ENCODE peak calls at places on chromosomes 4 and X, in six cellular contexts. One of them, this sample, is unnamed.

GRCh38 chrX:45801554-45801953 is 600.9 kb upstream of the DIPK2B start:
- DNase-seq in SK-N-SH: peak; percentile 10
- DNase-seq in OCI-LY7: peak; percentile 4
- DNase-seq in GM23248: peak; percentile 57
- DNase-seq in GM23338: peak; percentile 38
- DNase-seq in neural progenitor cell: peak; percentile 13
- DNase-seq in this sample: no peak

GRCh38 chr4:17769406-17770174 is 11.8 kb downstream of the FAM184B start:
- DNase-seq in SK-N-SH: no peak
- DNase-seq in OCI-LY7: no peak
- DNase-seq in GM23248: no peak
- DNase-seq in GM23338: no peak
- DNase-seq in neural progenitor cell: no peak
- DNase-seq in this sample: no peak

GRCh38 chrX:42140320-42140719 is 217.0 kb upstream of the CASK start:
- DNase-seq in SK-N-SH: no peak
- DNase-seq in OCI-LY7: no peak
- DNase-seq in GM23248: no peak
- DNase-seq in GM23338: no peak
- DNase-seq in neural progenitor cell: no peak
- DNase-seq in this sample: no peak

GRCh38 chr4:182042945-182043344 is 200.3 kb upstream of the TENM3 start:
- DNase-seq in SK-N-SH: no peak
- DNase-seq in OCI-LY7: no peak
- DNase-seq in GM23248: no peak
- DNase-seq in GM23338: no peak
- DNase-seq in neural progenitor cell: no peak
- DNase-seq in this sample: no peak

GRCh38 chr4:138110815-138111214 is 131.3 kb downstream of the SLC7A11 start:
- DNase-seq in SK-N-SH: no peak
- DNase-seq in OCI-LY7: no peak
- DNase-seq in GM23248: peak; percentile 5
- DNase-seq in GM23338: no peak
- DNase-seq in neural progenitor cell: no peak
- DNase-seq in this sample: no peak

GRCh38 chr4:56220261-56220660 is 167.0 kb downstream of the AASDH start:
- DNase-seq in SK-N-SH: no peak
- DNase-seq in OCI-LY7: no peak
- DNase-seq in GM23248: no peak
- DNase-seq in GM23338: no peak
- DNase-seq in neural progenitor cell: peak; percentile 38
- DNase-seq in this sample: no peak

GRCh38 chr4:23422878-23423277 is 467.0 kb downstream of the PPARGC1A start:
- DNase-seq in SK-N-SH: no peak
- DNase-seq in OCI-LY7: no peak
- DNase-seq in GM23248: no peak
- DNase-seq in GM23338: peak; percentile 52
- DNase-seq in neural progenitor cell: peak; percentile 36
- DNase-seq in this sample: no peak

GRCh38 chr4:121842862-121843261 is 19.2 kb upstream of the CCNA2 start:
- DNase-seq in SK-N-SH: no peak
- DNase-seq in OCI-LY7: no peak
- DNase-seq in GM23248: no peak
- DNase-seq in GM23338: no peak
- DNase-seq in neural progenitor cell: no peak
- DNase-seq in this sample: no peak

GRCh38 chrX:120463241-120463640 is 5.9 kb downstream of the LAMP2 start:
- DNase-seq in SK-N-SH: no peak
- DNase-seq in OCI-LY7: no peak
- DNase-seq in GM23248: peak; percentile 27
- DNase-seq in GM23338: no peak
- DNase-seq in neural progenitor cell: no peak
- DNase-seq in this sample: no peak

GRCh38 chrX:43108828-43109227 is 330.9 kb upstream of the PPP1R2C start:
- DNase-seq in SK-N-SH: no peak
- DNase-seq in OCI-LY7: no peak
- DNase-seq in GM23248: no peak
- DNase-seq in GM23338: no peak
- DNase-seq in neural progenitor cell: peak; percentile 4
- DNase-seq in this sample: no peak

GRCh38 chrX:84108589-84108988 is 79.4 kb downstream of the RPS6KA6 start:
- DNase-seq in SK-N-SH: no peak
- DNase-seq in OCI-LY7: no peak
- DNase-seq in GM23248: no peak
- DNase-seq in GM23338: no peak
- DNase-seq in neural progenitor cell: no peak
- DNase-seq in this sample: no peak

GRCh38 chr4:109075617-109076016 is 226.8 kb downstream of the COL25A1 start:
- DNase-seq in SK-N-SH: no peak
- DNase-seq in OCI-LY7: no peak
- DNase-seq in GM23248: no peak
- DNase-seq in GM23338: no peak
- DNase-seq in neural progenitor cell: no peak
- DNase-seq in this sample: no peak

GRCh38 chr4:2666722-2667247 is 89.4 kb downstream of the TNIP2 start:
- DNase-seq in SK-N-SH: no peak
- DNase-seq in OCI-LY7: no peak
- DNase-seq in GM23248: no peak
- DNase-seq in GM23338: no peak
- DNase-seq in neural progenitor cell: no peak
- DNase-seq in this sample: no peak

GRCh38 chr4:2663275-2663674 is 92.9 kb downstream of the TNIP2 start:
- DNase-seq in SK-N-SH: no peak
- DNase-seq in OCI-LY7: no peak
- DNase-seq in GM23248: no peak
- DNase-seq in GM23338: no peak
- DNase-seq in neural progenitor cell: no peak
- DNase-seq in this sample: no peak

GRCh38 chr4:2667428-2667827 is 88.7 kb downstream of the TNIP2 start:
- DNase-seq in SK-N-SH: no peak
- DNase-seq in OCI-LY7: no peak
- DNase-seq in GM23248: no peak
- DNase-seq in GM23338: no peak
- DNase-seq in neural progenitor cell: no peak
- DNase-seq in this sample: no peak

GRCh38 chr4:2660596-2661211 is 95.4 kb downstream of the TNIP2 start:
- DNase-seq in SK-N-SH: no peak
- DNase-seq in OCI-LY7: no peak
- DNase-seq in GM23248: no peak
- DNase-seq in GM23338: no peak
- DNase-seq in neural progenitor cell: no peak
- DNase-seq in this sample: no peak

GRCh38 chr4:2662598-2662997 is 93.5 kb downstream of the TNIP2 start:
- DNase-seq in SK-N-SH: no peak
- DNase-seq in OCI-LY7: no peak
- DNase-seq in GM23248: peak; percentile 96
- DNase-seq in GM23338: no peak
- DNase-seq in neural progenitor cell: no peak
- DNase-seq in this sample: no peak
- TF ChIP-seq EZH2phosphoT487 in SK-N-SH: no peak
- TF ChIP-seq EZH2phosphoT487 in OCI-LY7: no peak
- TF ChIP-seq EZH2phosphoT487 in GM23248: no peak
- TF ChIP-seq EZH2phosphoT487 in GM23338: no peak
- TF ChIP-seq EZH2phosphoT487 in neural progenitor cell: no peak
- TF ChIP-seq EZH2phosphoT487 in this sample: no peak

DNA sequence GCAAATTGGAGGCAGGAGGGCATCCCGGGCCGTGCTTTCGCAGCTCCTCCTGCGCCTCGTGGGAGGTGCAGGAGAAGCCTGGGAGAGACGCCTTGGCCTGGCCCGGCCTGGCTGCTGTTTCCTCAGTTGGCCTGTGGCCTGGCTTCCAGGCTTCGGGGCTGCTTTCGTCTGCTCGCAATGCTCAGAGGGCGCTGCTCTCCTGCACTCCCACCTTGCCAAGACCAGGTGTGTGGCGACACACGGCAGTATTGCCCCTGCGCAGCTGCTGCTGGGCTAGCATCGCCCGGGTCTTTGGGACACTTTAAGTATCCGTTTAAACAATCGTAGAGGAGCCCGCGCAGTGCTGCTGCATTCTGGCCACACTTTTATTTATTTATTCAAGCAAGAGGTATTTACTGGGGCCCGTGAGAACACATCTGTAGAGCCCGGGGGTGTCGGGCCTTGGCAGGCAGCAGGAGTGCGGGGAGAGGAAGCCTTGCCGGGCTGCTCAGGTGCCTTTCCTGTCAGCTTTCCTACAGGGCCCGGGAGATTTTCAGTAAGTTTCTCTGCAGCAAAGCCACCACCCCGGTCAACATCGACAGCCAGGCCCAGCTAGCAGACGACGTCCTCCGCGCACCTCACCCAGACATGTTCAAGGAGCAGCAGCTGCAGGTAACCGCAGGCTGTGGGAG is 26.2 kb upstream of the HGFAC start:
- DNase-seq in SK-N-SH: no peak
- DNase-seq in OCI-LY7: no peak
- DNase-seq in GM23248: no peak
- DNase-seq in GM23338: no peak
- DNase-seq in neural progenitor cell: no peak
- DNase-seq in this sample: no peak
- TF ChIP-seq EZH2phosphoT487 in SK-N-SH: no peak
- TF ChIP-seq EZH2phosphoT487 in OCI-LY7: no peak
- TF ChIP-seq EZH2phosphoT487 in GM23248: no peak
- TF ChIP-seq EZH2phosphoT487 in GM23338: no peak
- TF ChIP-seq EZH2phosphoT487 in neural progenitor cell: no peak
- TF ChIP-seq EZH2phosphoT487 in this sample: no peak

DNA sequence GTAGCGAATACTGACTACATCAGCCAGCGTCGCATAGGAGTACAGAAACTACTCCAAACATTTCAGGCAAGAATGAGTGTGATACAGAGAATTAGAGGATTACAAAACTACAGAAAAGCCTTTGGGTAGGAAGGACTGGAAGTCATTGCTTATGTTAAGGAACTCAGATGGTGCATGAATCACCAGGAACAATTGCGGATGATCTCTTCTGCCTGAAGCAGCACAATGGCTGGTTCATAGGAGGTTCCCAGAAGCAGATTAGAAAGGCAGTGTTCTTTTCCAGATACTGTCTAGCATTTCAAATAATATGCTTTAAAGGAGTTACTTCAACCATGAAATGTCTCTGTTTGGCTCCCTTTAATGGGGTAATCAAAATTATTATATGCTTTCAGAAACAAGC is 42.5 kb upstream of the MAP9 start:
- DNase-seq in SK-N-SH: no peak
- DNase-seq in OCI-LY7: no peak
- DNase-seq in GM23248: peak; percentile 25
- DNase-seq in GM23338: no peak
- DNase-seq in neural progenitor cell: peak; percentile 23
- DNase-seq in this sample: no peak
- TF ChIP-seq EZH2phosphoT487 in SK-N-SH: no peak
- TF ChIP-seq EZH2phosphoT487 in OCI-LY7: no peak
- TF ChIP-seq EZH2phosphoT487 in GM23248: no peak
- TF ChIP-seq EZH2phosphoT487 in GM23338: no peak
- TF ChIP-seq EZH2phosphoT487 in neural progenitor cell: no peak
- TF ChIP-seq EZH2phosphoT487 in this sample: no peak

DNA sequence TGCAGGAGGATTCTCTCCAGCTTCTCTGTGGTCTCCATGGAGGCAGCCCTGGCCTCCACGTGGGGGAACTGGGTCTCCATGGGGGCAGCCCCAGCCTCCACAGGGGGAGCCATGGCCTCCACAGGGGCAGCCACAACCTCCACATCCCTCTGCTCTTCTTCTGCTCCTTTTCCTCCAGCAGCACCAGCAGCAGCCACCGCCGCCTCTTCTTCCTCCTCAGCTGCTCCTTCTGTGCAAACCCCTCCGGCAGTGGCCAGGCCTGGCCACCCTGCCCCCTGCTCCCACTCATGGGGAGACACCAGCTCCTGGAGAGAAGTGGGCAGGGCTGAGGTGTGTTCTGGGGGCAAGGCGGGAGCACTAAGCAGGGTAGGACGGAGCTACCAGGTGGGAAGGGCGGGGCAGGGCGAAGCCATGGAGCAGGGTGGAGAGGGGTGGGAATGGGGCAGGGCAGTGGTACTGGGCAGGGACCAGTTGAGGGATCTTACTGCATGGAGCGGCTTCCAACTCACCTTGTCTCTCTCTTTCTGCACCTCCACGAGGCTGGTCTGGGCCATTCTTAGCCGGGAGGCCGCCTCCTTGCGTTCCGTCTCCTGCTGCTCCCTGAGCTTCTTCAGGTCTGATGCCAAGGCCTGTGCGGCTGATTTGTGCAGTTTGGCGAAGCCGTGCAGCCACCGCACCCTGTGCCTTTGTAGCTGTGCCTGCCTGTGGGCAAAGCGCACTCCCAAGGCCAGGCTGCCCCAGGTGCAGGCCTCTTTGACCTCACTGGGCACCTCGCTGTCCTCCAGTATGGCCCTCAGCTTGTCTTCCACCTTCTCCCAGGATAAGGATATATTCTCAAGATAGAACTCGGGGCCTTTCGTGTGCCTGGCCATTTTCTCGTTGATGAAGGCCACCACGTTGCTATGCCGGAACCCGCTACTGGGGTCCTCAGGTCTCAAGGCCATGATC is 766 bp downstream of the TEX13A start:
- DNase-seq in SK-N-SH: no peak
- DNase-seq in OCI-LY7: no peak
- DNase-seq in GM23248: no peak
- DNase-seq in GM23338: no peak
- DNase-seq in neural progenitor cell: no peak
- DNase-seq in this sample: no peak
- TF ChIP-seq EZH2phosphoT487 in SK-N-SH: no peak
- TF ChIP-seq EZH2phosphoT487 in OCI-LY7: no peak
- TF ChIP-seq EZH2phosphoT487 in GM23248: no peak
- TF ChIP-seq EZH2phosphoT487 in GM23338: no peak
- TF ChIP-seq EZH2phosphoT487 in neural progenitor cell: no peak
- TF ChIP-seq EZH2phosphoT487 in this sample: no peak

DNA sequence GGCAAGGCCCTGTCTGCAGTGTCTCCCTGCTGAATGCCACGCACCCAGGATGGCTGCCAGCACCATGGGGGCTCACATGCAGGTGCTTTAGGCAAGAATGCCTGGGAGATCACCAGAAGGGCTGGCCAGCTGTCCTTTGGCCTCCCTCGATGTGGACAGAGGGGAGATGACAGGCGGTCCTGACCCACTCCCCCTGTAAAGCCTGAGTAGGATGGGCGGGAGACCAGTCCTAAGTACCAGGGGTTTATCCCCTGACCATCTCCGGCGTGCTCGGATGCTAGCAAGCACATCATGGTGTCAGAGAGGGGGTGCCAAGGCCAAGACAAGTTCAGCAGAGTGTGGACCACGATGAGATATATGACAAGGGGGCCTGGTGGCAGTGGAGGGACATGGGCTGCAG is 5.3 kb downstream of the PDZD4 start:
- DNase-seq in SK-N-SH: peak; percentile 7
- DNase-seq in OCI-LY7: no peak
- DNase-seq in GM23248: no peak
- DNase-seq in GM23338: no peak
- DNase-seq in neural progenitor cell: no peak
- DNase-seq in this sample: no peak
- TF ChIP-seq EZH2phosphoT487 in SK-N-SH: no peak
- TF ChIP-seq EZH2phosphoT487 in OCI-LY7: no peak
- TF ChIP-seq EZH2phosphoT487 in GM23248: no peak
- TF ChIP-seq EZH2phosphoT487 in GM23338: no peak
- TF ChIP-seq EZH2phosphoT487 in neural progenitor cell: no peak
- TF ChIP-seq EZH2phosphoT487 in this sample: no peak